ENCODE peak calls at places on chromosomes 16 and 17, in eight cellular contexts. V is EL; O is C1 segment of cervical spinal cord; Z is activated CD4-positive, CD25-positive, alpha-beta regulatory T cell; H is AG20443; X is mesothelial cell of epicardium; J is substantia nigra; Y is ascending aorta. D is an unnamed sample.

GRCh38 chr17:82235775-82236141 is 6.9 kb downstream of the SLC16A3 start:
- DNase-seq in V (no peak), O (no peak), Z (no peak), H (no peak), X (no peak), J (no peak), Y (no peak), D (no peak)

GRCh38 chr16:9980981-9981380 is 201.2 kb downstream of the GRIN2A start:
- DNase-seq in V (no peak), O (no peak), Z (no peak), H (no peak), X (no peak), J (no peak), Y (no peak), D (no peak)

GRCh38 chr16:80467961-80468360 is 72.8 kb upstream of the DYNLRB2 start:
- DNase-seq in V (no peak), O (no peak), Z (no peak), H (no peak), X (no peak), J (no peak), Y (no peak), D (no peak)

GRCh38 chr17:57582881-57583756 is 162.0 kb downstream of the CCDC182 start:
- DNase-seq in V (no peak), O (no peak), Z (no peak), H (no peak), X (no peak), J (no peak), Y (no peak), D (no peak)

GRCh38 chr16:48542020-48542473 is 67.9 kb downstream of the N4BP1 start:
- DNase-seq in V (peak), O (peak), Z (no peak), H (peak), X (no peak), J (peak), Y (no peak), D (no peak)

GRCh38 chr17:62725791-62726249 is 82.3 kb downstream of the MARCHF10 start:
- DNase-seq in V (peak), O (no peak), Z (no peak), H (no peak), X (no peak), J (no peak), Y (no peak), D (no peak)

GRCh38 chr16:2687531-2688308 is 5.4 kb downstream of the KCTD5 start:
- DNase-seq in V (no peak), O (no peak), Z (no peak), H (peak), X (no peak), J (no peak), Y (no peak), D (no peak)

GRCh38 chr17:42200702-42201101 is 6.4 kb upstream of the GHDC start:
- DNase-seq in V (no peak), O (no peak), Z (no peak), H (no peak), X (no peak), J (peak), Y (no peak), D (no peak)

GRCh38 chr16:84726079-84726669 is 26.4 kb downstream of the USP10 start:
- DNase-seq in V (peak), O (peak), Z (peak), H (peak), X (peak), J (peak), Y (peak), D (no peak)

GRCh38 chr16:88850531-88851199 is 6.1 kb downstream of the GALNS start:
- DNase-seq in V (no peak), O (no peak), Z (no peak), H (no peak), X (no peak), J (no peak), Y (no peak), D (no peak)

GRCh38 chr17:51398128-51398525 is 137.8 kb downstream of the UTP18 start:
- DNase-seq in V (no peak), O (no peak), Z (no peak), H (no peak), X (no peak), J (no peak), Y (no peak), D (no peak)

GRCh38 chr17:67829331-67829730 is 4.0 kb downstream of the BPTF start:
- DNase-seq in V (peak), O (no peak), Z (peak), H (no peak), X (no peak), J (no peak), Y (no peak), D (no peak)

GRCh38 chr16:70257391-70257790 is 5.7 kb upstream of the EXOSC6 start:
- DNase-seq in V (peak), O (no peak), Z (no peak), H (peak), X (no peak), J (no peak), Y (no peak), D (no peak)

GRCh38 chr17:77304746-77305473 is 164.1 kb downstream of the SEC14L1 start:
- DNase-seq in V (no peak), O (no peak), Z (no peak), H (no peak), X (no peak), J (no peak), Y (no peak), D (no peak)

GRCh38 chr17:57925361-57925990 is 29.7 kb downstream of the CUEDC1 start:
- DNase-seq in V (no peak), O (no peak), Z (no peak), H (no peak), X (no peak), J (no peak), Y (no peak), D (no peak)

GRCh38 chr17:58822148-58823050 is 66.7 kb downstream of the PPM1E start:
- DNase-seq in V (no peak), O (no peak), Z (no peak), H (no peak), X (no peak), J (no peak), Y (no peak), D (no peak)

GRCh38 chr16:29899516-29900101 is at the start of gene SEZ6L2:
- DNase-seq in V (peak), O (no peak), Z (no peak), H (peak), X (peak), J (peak), Y (no peak), D (no peak)

GRCh38 chr16:83355570-83356218 is 452.1 kb upstream of the HSBP1 start:
- DNase-seq in V (no peak), O (no peak), Z (no peak), H (no peak), X (no peak), J (no peak), Y (no peak), D (no peak)

GRCh38 chr17:37068266-37068665 is 119.5 kb downstream of the AATF start:
- DNase-seq in V (no peak), O (no peak), Z (no peak), H (no peak), X (no peak), J (no peak), Y (no peak), D (no peak)

GRCh38 chr17:57947369-57947768 is 7.8 kb downstream of the CUEDC1 start:
- DNase-seq in V (no peak), O (no peak), Z (no peak), H (no peak), X (no peak), J (no peak), Y (no peak), D (no peak)